ENCODE peak calls at places on chromosome 5, in six cellular contexts. R, G, H, E, C and F are unnamed samples.
A peak's percentile ranks its signal among the peaks of the same experiment; 100 is the strongest.

GRCh38 chr5:159310492-159310891 is 19.8 kb downstream of the IL12B start:
- DNase-seq in R (no peak), G (peak; percentile 18), H (no peak), E (no peak), C (no peak), F (peak; percentile 40)

GRCh38 chr5:139488269-139488668 is 5.7 kb upstream of the STING1 start:
- DNase-seq in R (no peak), G (no peak), H (peak; percentile 37), E (no peak), C (no peak), F (peak; percentile 25)

GRCh38 chr5:134656690-134657089 is 8.1 kb downstream of the SEC24A start:
- DNase-seq in R (no peak), G (no peak), H (no peak), E (no peak), C (no peak), F (no peak)

GRCh38 chr5:133341915-133342710 is 270.2 kb downstream of the FSTL4 start:
- DNase-seq in R (no peak), G (no peak), H (no peak), E (no peak), C (no peak), F (peak; percentile 28)

GRCh38 chr5:116135344-116135743 is 50.5 kb downstream of the COMMD10 start:
- DNase-seq in R (no peak), G (no peak), H (no peak), E (no peak), C (no peak), F (no peak)

GRCh38 chr5:159639590-159639989 is 276.7 kb upstream of the ADRA1B start:
- DNase-seq in R (no peak), G (no peak), H (no peak), E (no peak), C (no peak), F (no peak)

GRCh38 chr5:138643040-138643791 is 68.0 kb upstream of the HSPA9 start:
- DNase-seq in R (no peak), G (no peak), H (no peak), E (no peak), C (no peak), F (no peak)

GRCh38 chr5:60177596-60177995 is 284.1 kb upstream of the PDE4D start:
- DNase-seq in R (no peak), G (no peak), H (no peak), E (no peak), C (no peak), F (no peak)

GRCh38 chr5:164475339-164475977 is 970.0 kb downstream of the MAT2B start:
- DNase-seq in R (peak; percentile 7), G (no peak), H (no peak), E (no peak), C (peak; percentile 73), F (no peak)

GRCh38 chr5:179836225-179837019 is 15.7 kb downstream of the SQSTM1 start:
- DNase-seq in R (no peak), G (no peak), H (peak; percentile 43), E (no peak), C (no peak), F (no peak)

GRCh38 chr5:41721521-41721920 is 148.7 kb downstream of the OXCT1 start:
- DNase-seq in R (no peak), G (no peak), H (no peak), E (no peak), C (peak; percentile 6), F (no peak)

GRCh38 chr5:57499262-57500050 is 16.8 kb upstream of the ACTBL2 start:
- DNase-seq in R (peak; percentile 54), G (peak; percentile 56), H (peak; percentile 60), E (no peak), C (peak; percentile 90), F (peak; percentile 45)